ENCODE peak calls at places on chromosomes 13 and 19, in five cellular contexts. K, W, M, T and V are unnamed samples.

GRCh38 chr13:25882732-25883357 is 169.0 kb downstream of the SHISA2 start:
- DNase-seq in K (no peak), W (no peak), M (no peak), T (no peak), V (no peak)

GRCh38 chr19:2653717-2654584 is 48.5 kb downstream of the GNG7 start:
- DNase-seq in K (no peak), W (no peak), M (no peak), T (no peak), V (no peak)

GRCh38 chr13:50829896-50830295 is 13.6 kb downstream of the DLEU7 start:
- DNase-seq in K (no peak), W (no peak), M (no peak), T (no peak), V (no peak)

GRCh38 chr13:42656136-42656535 is 82.2 kb downstream of the TNFSF11 start:
- DNase-seq in K (no peak), W (no peak), M (no peak), T (no peak), V (no peak)

GRCh38 chr13:22866221-22866620 is 314.6 kb upstream of the SGCG start:
- DNase-seq in K (no peak), W (no peak), M (no peak), T (no peak), V (no peak)

GRCh38 chr13:93244918-93245280 is 18.3 kb downstream of the GPC6 start:
- DNase-seq in K (no peak), W (no peak), M (no peak), T (no peak), V (no peak)

GRCh38 chr19:19043481-19043880 is 10.1 kb downstream of the ARMC6 start:
- DNase-seq in K (no peak), W (no peak), M (no peak), T (no peak), V (no peak)

GRCh38 chr13:51502206-51502651 is 49.4 kb upstream of the INTS6 start:
- DNase-seq in K (no peak), W (no peak), M (peak), T (no peak), V (no peak)

GRCh38 chr19:4338441-4339350 is at the start of gene STAP2:
- DNase-seq in K (no peak), W (no peak), M (peak), T (no peak), V (no peak)

GRCh38 chr13:75330770-75331169 is 151.2 kb downstream of the TBC1D4 start:
- DNase-seq in K (no peak), W (no peak), M (no peak), T (no peak), V (no peak)

GRCh38 chr13:107937841-107938240 is 277.5 kb downstream of the LIG4 start:
- DNase-seq in K (no peak), W (no peak), M (no peak), T (no peak), V (no peak)

GRCh38 chr19:17706750-17707181 is 12.5 kb upstream of the MAP1S start:
- DNase-seq in K (no peak), W (no peak), M (no peak), T (no peak), V (peak)

GRCh38 chr19:17479325-17479791 is 9.0 kb downstream of the SLC27A1 start:
- DNase-seq in K (peak), W (no peak), M (no peak), T (peak), V (no peak)

GRCh38 chr13:111855786-111856185 is 211.2 kb upstream of the SOX1 start:
- DNase-seq in K (no peak), W (no peak), M (no peak), T (no peak), V (no peak)